ENCODE peak calls at places on chromosomes 6 and 20, in five cellular contexts. One of them, this sample, is unnamed.

GRCh38 chr6:112877134-112878100 is 530.3 kb downstream of the RFPL4B start:
- DNase-seq in hepatocyte: no peak
- DNase-seq in PC-9: no peak
- DNase-seq in keratinocyte: no peak
- DNase-seq in HCT116: no peak
- DNase-seq in this sample: no peak

GRCh38 chr6:79801362-79801761 is 146.0 kb downstream of the ELOVL4 start:
- DNase-seq in hepatocyte: no peak
- DNase-seq in HCT116: no peak
- DNase-seq in PC-9: no peak
- DNase-seq in keratinocyte: no peak
- DNase-seq in this sample: no peak

GRCh38 chr6:94099072-94099471 is 679.7 kb upstream of the EPHA7 start:
- DNase-seq in hepatocyte: no peak
- DNase-seq in PC-9: no peak
- DNase-seq in keratinocyte: no peak
- DNase-seq in HCT116: no peak
- DNase-seq in this sample: no peak

GRCh38 chr6:62614442-62614841 is 328.4 kb upstream of the KHDRBS2 start:
- DNase-seq in PC-9: no peak
- DNase-seq in hepatocyte: no peak
- DNase-seq in HCT116: no peak
- DNase-seq in keratinocyte: no peak
- DNase-seq in this sample: no peak

GRCh38 chr6:133396630-133397335 is 155.6 kb downstream of the EYA4 start:
- DNase-seq in hepatocyte: no peak
- DNase-seq in PC-9: no peak
- DNase-seq in keratinocyte: no peak
- DNase-seq in HCT116: no peak
- DNase-seq in this sample: no peak

GRCh38 chr6:41599015-41599835 is 39.0 kb upstream of the MDFI start:
- DNase-seq in keratinocyte: no peak
- DNase-seq in hepatocyte: peak; percentile 37
- DNase-seq in PC-9: no peak
- DNase-seq in HCT116: no peak
- DNase-seq in this sample: no peak

GRCh38 chr20:48166082-48166835 is 381.0 kb upstream of the SULF2 start:
- DNase-seq in HCT116: no peak
- DNase-seq in hepatocyte: no peak
- DNase-seq in keratinocyte: no peak
- DNase-seq in PC-9: peak; percentile 55
- DNase-seq in this sample: peak; percentile 9

GRCh38 chr6:170279977-170280688 is 10.7 kb downstream of the DLL1 start:
- DNase-seq in hepatocyte: peak; percentile 55
- DNase-seq in keratinocyte: no peak
- DNase-seq in HCT116: no peak
- DNase-seq in PC-9: peak; percentile 44
- DNase-seq in this sample: peak; percentile 46

GRCh38 chr6:151502499-151502898 is 8.7 kb downstream of the CCDC170 start:
- DNase-seq in keratinocyte: no peak
- DNase-seq in hepatocyte: no peak
- DNase-seq in HCT116: peak; percentile 22
- DNase-seq in PC-9: peak; percentile 69
- DNase-seq in this sample: no peak

GRCh38 chr6:111565316-111566221 is 40.1 kb downstream of the TRAF3IP2 start:
- DNase-seq in hepatocyte: peak; percentile 32
- DNase-seq in HCT116: no peak
- DNase-seq in PC-9: no peak
- DNase-seq in keratinocyte: no peak
- DNase-seq in this sample: no peak

GRCh38 chr6:13561624-13562267 is 12.7 kb upstream of the SIRT5 start:
- DNase-seq in HCT116: no peak
- DNase-seq in hepatocyte: no peak
- DNase-seq in keratinocyte: no peak
- DNase-seq in PC-9: no peak
- DNase-seq in this sample: no peak

GRCh38 chr20:31990958-31991705 is 19.1 kb upstream of the CCM2L start:
- DNase-seq in PC-9: no peak
- DNase-seq in HCT116: no peak
- DNase-seq in hepatocyte: no peak
- DNase-seq in keratinocyte: no peak
- DNase-seq in this sample: no peak

GRCh38 chr6:75481394-75481793 is 12.2 kb downstream of the FILIP1 start:
- DNase-seq in hepatocyte: no peak
- DNase-seq in PC-9: no peak
- DNase-seq in HCT116: no peak
- DNase-seq in keratinocyte: no peak
- DNase-seq in this sample: no peak

GRCh38 chr20:11108102-11108842 is 434.5 kb upstream of the JAG1 start:
- DNase-seq in keratinocyte: no peak
- DNase-seq in hepatocyte: no peak
- DNase-seq in HCT116: no peak
- DNase-seq in PC-9: no peak
- DNase-seq in this sample: no peak

GRCh38 chr6:129488313-129488712 is 221.7 kb downstream of the ARHGAP18 start:
- DNase-seq in hepatocyte: no peak
- DNase-seq in HCT116: no peak
- DNase-seq in PC-9: no peak
- DNase-seq in keratinocyte: no peak
- DNase-seq in this sample: no peak

GRCh38 chr6:105204331-105204730 is 24.5 kb upstream of the POPDC3 start:
- DNase-seq in keratinocyte: no peak
- DNase-seq in hepatocyte: no peak
- DNase-seq in PC-9: peak; percentile 59
- DNase-seq in HCT116: no peak
- DNase-seq in this sample: no peak

GRCh38 chr20:62719250-62719945 is 10.8 kb downstream of the NTSR1 start:
- DNase-seq in keratinocyte: no peak
- DNase-seq in hepatocyte: no peak
- DNase-seq in PC-9: no peak
- DNase-seq in HCT116: no peak
- DNase-seq in this sample: no peak

GRCh38 chr20:11271319-11271718 is 597.5 kb upstream of the JAG1 start:
- DNase-seq in keratinocyte: no peak
- DNase-seq in PC-9: no peak
- DNase-seq in hepatocyte: no peak
- DNase-seq in HCT116: no peak
- DNase-seq in this sample: no peak

GRCh38 chr20:22460231-22460630 is 124.1 kb downstream of the FOXA2 start:
- DNase-seq in HCT116: no peak
- DNase-seq in keratinocyte: no peak
- DNase-seq in hepatocyte: no peak
- DNase-seq in PC-9: peak; percentile 55
- DNase-seq in this sample: no peak

GRCh38 chr6:152636675-152637421 is at the start of gene SYNE1:
- DNase-seq in hepatocyte: peak; percentile 42
- DNase-seq in PC-9: no peak
- DNase-seq in HCT116: no peak
- DNase-seq in keratinocyte: no peak
- DNase-seq in this sample: no peak

GRCh38 chr6:106512048-106512957 is 117.0 kb downstream of the RTN4IP1 start:
- DNase-seq in hepatocyte: peak; percentile 82
- DNase-seq in keratinocyte: no peak
- DNase-seq in HCT116: no peak
- DNase-seq in PC-9: peak; percentile 58
- DNase-seq in this sample: peak; percentile 66

GRCh38 chr6:80610821-80611220 is 504.4 kb downstream of the BCKDHB start:
- DNase-seq in HCT116: no peak
- DNase-seq in PC-9: peak; percentile 40
- DNase-seq in hepatocyte: no peak
- DNase-seq in keratinocyte: no peak
- DNase-seq in this sample: no peak

GRCh38 chr6:158026901-158027589 is 45.4 kb downstream of the SYNJ2 start:
- DNase-seq in PC-9: no peak
- DNase-seq in hepatocyte: peak; percentile 6
- DNase-seq in HCT116: no peak
- DNase-seq in keratinocyte: no peak
- DNase-seq in this sample: no peak

GRCh38 chr6:53179961-53180651 is 31.5 kb upstream of the GCM1 start:
- DNase-seq in hepatocyte: peak; percentile 35
- DNase-seq in PC-9: no peak
- DNase-seq in HCT116: no peak
- DNase-seq in keratinocyte: no peak
- DNase-seq in this sample: no peak

GRCh38 chr6:128062882-128063603 is 162.2 kb upstream of the THEMIS start:
- DNase-seq in keratinocyte: no peak
- DNase-seq in PC-9: peak; percentile 59
- DNase-seq in hepatocyte: peak; percentile 29
- DNase-seq in HCT116: no peak
- DNase-seq in this sample: no peak

GRCh38 chr6:108565091-108565766 is 4.5 kb downstream of the FOXO3 start:
- DNase-seq in PC-9: peak; percentile 67
- DNase-seq in hepatocyte: no peak
- DNase-seq in keratinocyte: no peak
- DNase-seq in HCT116: no peak
- DNase-seq in this sample: peak; percentile 77

GRCh38 chr6:43452896-43453295 is 2.5 kb downstream of the DLK2 start:
- DNase-seq in keratinocyte: no peak
- DNase-seq in HCT116: no peak
- DNase-seq in hepatocyte: peak; percentile 2
- DNase-seq in PC-9: no peak
- DNase-seq in this sample: no peak

GRCh38 chr6:43456737-43457126 is 1.4 kb upstream of the DLK2 start:
- DNase-seq in HCT116: no peak
- DNase-seq in keratinocyte: no peak
- DNase-seq in hepatocyte: no peak
- DNase-seq in PC-9: no peak
- DNase-seq in this sample: no peak

GRCh38 chr6:43453831-43454230 is 1.5 kb downstream of the DLK2 start:
- DNase-seq in hepatocyte: no peak
- DNase-seq in HCT116: no peak
- DNase-seq in PC-9: no peak
- DNase-seq in keratinocyte: no peak
- DNase-seq in this sample: no peak

GRCh38 chr6:43454290-43455033 is 886 bp downstream of the DLK2 start:
- DNase-seq in keratinocyte: no peak
- DNase-seq in PC-9: peak; percentile 61
- DNase-seq in hepatocyte: peak; percentile 89
- DNase-seq in HCT116: peak; percentile 60
- DNase-seq in this sample: peak; percentile 56

GRCh38 chr6:43455034-43455747 is at the start of gene DLK2:
- DNase-seq in hepatocyte: peak; percentile 39
- DNase-seq in keratinocyte: no peak
- DNase-seq in PC-9: no peak
- DNase-seq in HCT116: no peak
- DNase-seq in this sample: no peak
- TF ChIP-seq EZH2 in hepatocyte: no peak
- TF ChIP-seq EZH2 in keratinocyte: no peak
- TF ChIP-seq EZH2 in PC-9: peak; percentile 67
- TF ChIP-seq EZH2 in HCT116: no peak
- TF ChIP-seq EZH2 in this sample: no peak

GRCh38 chr6:149686230-149686629 is 31.7 kb downstream of the LATS1 start:
- DNase-seq in HCT116: no peak
- DNase-seq in hepatocyte: no peak
- DNase-seq in PC-9: no peak
- DNase-seq in keratinocyte: no peak
- DNase-seq in this sample: no peak

GRCh38 chr6:149683256-149683860 is 34.5 kb downstream of the LATS1 start:
- DNase-seq in keratinocyte: no peak
- DNase-seq in PC-9: no peak
- DNase-seq in HCT116: no peak
- DNase-seq in hepatocyte: no peak
- DNase-seq in this sample: no peak

GRCh38 chr6:149680490-149680889 is 32.0 kb upstream of the KATNA1 start:
- DNase-seq in PC-9: no peak
- DNase-seq in hepatocyte: no peak
- DNase-seq in HCT116: no peak
- DNase-seq in keratinocyte: no peak
- DNase-seq in this sample: no peak
- TF ChIP-seq EZH2 in PC-9: no peak
- TF ChIP-seq EZH2 in hepatocyte: no peak
- TF ChIP-seq EZH2 in HCT116: no peak
- TF ChIP-seq EZH2 in keratinocyte: no peak
- TF ChIP-seq EZH2 in this sample: no peak

DNA sequence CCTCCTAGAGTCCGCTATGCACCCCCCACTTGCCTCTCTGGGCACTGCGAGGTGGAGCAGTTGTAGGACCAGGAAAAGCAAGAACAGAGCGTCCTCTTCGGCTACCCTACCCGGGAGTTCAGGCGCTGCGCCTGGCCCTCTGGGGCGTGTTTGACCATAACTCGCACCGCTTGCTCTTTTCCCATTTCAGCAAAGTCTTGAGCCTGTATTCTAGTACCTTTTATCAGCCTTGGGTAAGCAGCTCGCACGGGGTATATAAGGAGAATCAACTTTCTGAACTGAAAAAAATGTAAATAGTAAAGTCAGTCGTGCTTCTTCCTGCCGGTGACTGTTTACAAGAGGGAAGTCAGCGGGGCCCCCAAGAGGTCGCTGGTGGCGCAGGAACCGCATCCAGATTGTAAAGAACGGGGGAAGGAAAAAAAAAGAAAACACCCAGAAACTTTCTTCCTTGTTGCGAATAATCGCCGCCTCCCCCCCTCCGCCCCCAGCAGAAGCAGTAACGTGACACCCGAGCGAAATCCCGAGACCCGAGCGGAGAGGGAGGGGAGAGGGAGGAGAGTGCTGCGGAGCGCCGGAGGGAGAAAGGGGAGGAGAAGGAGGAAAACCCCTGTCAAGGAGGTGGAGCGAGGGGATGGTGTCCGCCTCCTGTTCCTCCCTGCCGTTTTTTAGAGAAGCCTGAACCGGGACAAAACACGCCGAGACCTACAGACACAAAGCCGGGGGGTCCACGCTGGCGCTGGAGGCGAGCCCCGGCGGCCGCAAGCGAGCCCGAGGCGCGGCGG is at the start of gene UST:
- DNase-seq in hepatocyte: peak; percentile 92
- DNase-seq in HCT116: peak; percentile 64
- DNase-seq in PC-9: peak; percentile 70
- DNase-seq in keratinocyte: peak; percentile 11
- DNase-seq in this sample: peak; percentile 7
- TF ChIP-seq EZH2 in hepatocyte: no peak
- TF ChIP-seq EZH2 in HCT116: no peak
- TF ChIP-seq EZH2 in PC-9: no peak
- TF ChIP-seq EZH2 in keratinocyte: no peak
- TF ChIP-seq EZH2 in this sample: no peak

DNA sequence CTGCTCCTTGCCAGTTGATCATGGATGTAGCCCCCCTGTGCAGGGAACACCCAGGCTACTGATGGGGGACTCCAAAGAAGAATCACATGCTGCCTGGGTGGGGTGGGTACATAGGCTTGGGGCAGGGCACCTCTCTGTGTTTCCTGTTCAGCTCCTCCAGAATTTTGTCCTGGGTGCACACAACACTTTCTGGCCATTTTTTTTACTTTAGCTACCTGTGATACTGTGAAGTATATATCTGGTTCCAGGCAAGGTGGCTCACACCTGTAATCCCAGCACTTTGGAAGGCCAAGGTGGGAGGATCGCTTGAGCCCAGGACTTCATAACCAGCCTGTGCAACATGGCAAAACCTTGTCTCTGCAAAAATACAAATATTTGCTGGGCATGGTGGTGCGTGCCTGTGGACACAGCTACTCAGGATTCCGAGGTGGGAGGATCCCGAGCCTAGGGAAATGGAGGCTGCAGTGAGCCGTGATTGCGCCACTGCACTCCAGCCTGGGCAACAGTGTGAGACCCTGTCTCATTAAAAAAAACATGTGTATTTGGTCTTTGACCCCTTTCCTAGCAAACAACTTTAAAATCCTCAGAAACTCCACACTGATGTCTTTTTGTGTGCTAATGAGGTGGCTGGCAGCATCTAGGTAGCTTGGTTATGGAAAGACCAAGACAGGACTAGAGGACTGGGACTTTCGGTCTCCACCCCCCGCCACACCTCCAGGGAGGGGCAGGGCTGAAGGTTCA is 14.1 kb downstream of the SLC4A11 start:
- DNase-seq in keratinocyte: no peak
- DNase-seq in PC-9: no peak
- DNase-seq in HCT116: no peak
- DNase-seq in hepatocyte: no peak
- DNase-seq in this sample: no peak
- TF ChIP-seq EZH2 in keratinocyte: no peak
- TF ChIP-seq EZH2 in PC-9: no peak
- TF ChIP-seq EZH2 in HCT116: no peak
- TF ChIP-seq EZH2 in hepatocyte: no peak
- TF ChIP-seq EZH2 in this sample: no peak

This sample was measured in MM.1S.